ENCODE peak calls at places on chromosomes 12 and 14, in eight cellular contexts. Z, B, D, J, S, Q, X and O are unnamed samples.

GRCh38 chr12:27583057-27583797 is 59.2 kb downstream of the PPFIBP1 start:
- DNase-seq in J (no peak), S (no peak), Q (no peak), B (no peak), Z (no peak), X (no peak), D (no peak), O (no peak)

GRCh38 chr12:25855716-25856115 is 102.8 kb upstream of the RASSF8 start:
- DNase-seq in B (no peak), X (no peak), Q (no peak), Z (no peak), J (no peak), D (no peak), S (no peak), O (no peak)

GRCh38 chr12:93002278-93003054 is 73.4 kb upstream of the EEA1 start:
- DNase-seq in X (no peak), B (no peak), J (no peak), Q (no peak), Z (no peak), S (no peak), D (no peak), O (no peak)

GRCh38 chr12:17028348-17028747 is 422.4 kb upstream of the LMO3 start:
- DNase-seq in B (no peak), D (no peak), S (no peak), Q (no peak), X (no peak), Z (no peak), J (no peak), O (no peak)

GRCh38 chr14:56359245-56359644 is 220.4 kb upstream of the TMEM260 start:
- DNase-seq in B (no peak), D (no peak), S (no peak), Z (no peak), X (no peak), Q (no peak), J (no peak), O (no peak)

GRCh38 chr12:49332441-49332861 is 4.5 kb downstream of the C1QL4 start:
- DNase-seq in Z (no peak), B (no peak), X (no peak), D (no peak), S (no peak), J (no peak), Q (no peak), O (no peak)

GRCh38 chr14:94483729-94484275 is 7.8 kb upstream of the SERPINA9 start:
- DNase-seq in B (no peak), X (no peak), Z (no peak), J (no peak), D (no peak), S (no peak), Q (no peak), O (no peak)

GRCh38 chr14:65502676-65503124 is 90.2 kb downstream of the FUT8 start:
- DNase-seq in D (no peak), X (no peak), B (no peak), J (no peak), Z (no peak), Q (no peak), S (no peak), O (no peak)

GRCh38 chr14:23550131-23550826 is 1.3 kb downstream of the ZFHX2 start:
- DNase-seq in S (no peak), B (no peak), J (no peak), Z (no peak), Q (no peak), D (no peak), X (no peak), O (no peak)

GRCh38 chr12:2034633-2035420 is 18.0 kb upstream of the CACNA1C start:
- DNase-seq in B (peak), J (no peak), Z (peak), S (peak), D (peak), Q (peak), X (peak), O (peak)

GRCh38 chr14:75068294-75069020 is 984 bp upstream of the ZC2HC1C start:
- DNase-seq in X (no peak), J (no peak), Q (no peak), D (no peak), S (no peak), B (no peak), Z (no peak), O (no peak)

GRCh38 chr12:14950421-14950820 is 11.0 kb downstream of the ARHGDIB start:
- DNase-seq in Z (no peak), D (no peak), B (no peak), J (no peak), Q (no peak), S (no peak), X (no peak), O (no peak)

GRCh38 chr12:40240779-40241178 is 16.0 kb downstream of the LRRK2 start:
- DNase-seq in B (no peak), S (no peak), X (no peak), D (no peak), Q (no peak), Z (no peak), J (no peak), O (no peak)

GRCh38 chr14:35335388-35336092 is 43.4 kb downstream of the PSMA6 start:
- DNase-seq in J (no peak), B (peak), Z (no peak), Q (no peak), S (peak), D (peak), X (no peak), O (no peak)

GRCh38 chr12:54184024-54184805 is 4.6 kb downstream of the SMUG1 start:
- DNase-seq in Q (no peak), J (no peak), Z (no peak), X (no peak), D (no peak), S (no peak), B (no peak), O (no peak)

GRCh38 chr14:61570188-61570960 is 124.9 kb upstream of the HIF1A start:
- DNase-seq in B (no peak), S (no peak), Z (no peak), D (no peak), Q (no peak), J (no peak), X (no peak), O (no peak)

GRCh38 chr14:74418031-74418430 is 8.0 kb downstream of the SYNDIG1L start:
- DNase-seq in Q (no peak), J (no peak), X (no peak), B (no peak), Z (no peak), S (no peak), D (no peak), O (no peak)

GRCh38 chr14:101087614-101088394 is 184.3 kb upstream of the RTL1 start:
- DNase-seq in X (no peak), D (peak), S (no peak), Z (no peak), J (no peak), Q (no peak), B (no peak), O (peak)

GRCh38 chr14:76929927-76930326 is 98.6 kb downstream of the IRF2BPL start:
- DNase-seq in Q (no peak), D (peak), X (no peak), B (no peak), J (no peak), Z (no peak), S (no peak), O (no peak)

GRCh38 chr14:103705158-103705523 is 10.1 kb downstream of the XRCC3 start:
- DNase-seq in S (peak), Q (no peak), X (no peak), D (no peak), J (no peak), Z (no peak), B (no peak), O (no peak)

GRCh38 chr12:26280869-26281268 is 85.5 kb downstream of the SSPN start:
- DNase-seq in Z (no peak), Q (no peak), B (no peak), S (no peak), J (no peak), D (no peak), X (no peak), O (no peak)

GRCh38 chr14:71050227-71050823 is 143.1 kb downstream of the PCNX1 start:
- DNase-seq in Q (no peak), Z (no peak), S (no peak), J (no peak), B (no peak), X (no peak), D (no peak), O (no peak)

GRCh38 chr12:68792952-68793351 is 15.0 kb upstream of the MDM2 start:
- DNase-seq in D (peak), B (no peak), J (no peak), Z (no peak), Q (no peak), S (no peak), X (no peak), O (no peak)

GRCh38 chr12:202081-202731 is 11.8 kb downstream of the SLC6A12 start:
- DNase-seq in Z (no peak), J (no peak), X (no peak), Q (peak), S (no peak), B (no peak), D (no peak), O (no peak)

GRCh38 chr12:132391326-132392041 is 62.1 kb upstream of the GALNT9 start:
- DNase-seq in J (no peak), X (no peak), B (no peak), Z (no peak), D (no peak), S (no peak), Q (no peak), O (no peak)

GRCh38 chr12:90543393-90543792 is 411.6 kb downstream of the CCER1 start:
- DNase-seq in Z (no peak), Q (no peak), S (no peak), D (no peak), B (no peak), J (no peak), X (no peak), O (no peak)

GRCh38 chr12:46218509-46219095 is 50.2 kb downstream of the SLC38A1 start:
- DNase-seq in J (no peak), D (peak), Z (no peak), Q (no peak), S (no peak), X (no peak), B (no peak), O (no peak)

GRCh38 chr14:24839617-24840203 is 205.7 kb upstream of the GZMB start:
- DNase-seq in Z (no peak), B (no peak), D (peak), X (no peak), S (no peak), J (no peak), Q (no peak), O (no peak)

GRCh38 chr12:124744659-124745467 is 118.8 kb downstream of the SCARB1 start:
- DNase-seq in B (no peak), X (no peak), D (no peak), Q (no peak), S (no peak), Z (no peak), J (no peak), O (no peak)

DNA sequence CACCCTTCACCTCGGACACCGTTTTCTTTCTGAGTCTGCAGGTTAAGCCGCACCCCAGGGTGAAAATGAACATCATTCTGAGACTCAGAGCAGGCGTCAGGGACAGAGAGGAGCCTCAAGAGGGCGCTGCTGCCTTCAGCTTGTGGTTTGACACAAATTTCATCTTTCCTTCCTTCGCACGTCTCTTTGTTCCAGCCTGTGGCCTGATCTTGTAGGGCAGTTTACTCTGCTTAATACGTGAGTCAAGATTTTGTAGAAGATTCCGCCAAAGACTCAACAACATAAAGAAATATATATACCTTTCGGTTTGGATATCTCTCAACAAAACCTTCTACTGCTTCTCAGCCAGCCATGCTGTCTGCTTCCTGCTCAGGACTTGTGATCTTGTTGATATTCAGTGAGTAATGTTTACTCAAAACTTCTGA is 329.3 kb upstream of the OR4E1 start:
- DNase-seq in X (no peak), J (no peak), Z (no peak), S (no peak), D (peak), Q (no peak), B (no peak), O (no peak)
- TF ChIP-seq CTCF in X (peak), J (peak), Z (peak), S (no peak), D (no peak), Q (no peak), B (no peak), O (peak)

DNA sequence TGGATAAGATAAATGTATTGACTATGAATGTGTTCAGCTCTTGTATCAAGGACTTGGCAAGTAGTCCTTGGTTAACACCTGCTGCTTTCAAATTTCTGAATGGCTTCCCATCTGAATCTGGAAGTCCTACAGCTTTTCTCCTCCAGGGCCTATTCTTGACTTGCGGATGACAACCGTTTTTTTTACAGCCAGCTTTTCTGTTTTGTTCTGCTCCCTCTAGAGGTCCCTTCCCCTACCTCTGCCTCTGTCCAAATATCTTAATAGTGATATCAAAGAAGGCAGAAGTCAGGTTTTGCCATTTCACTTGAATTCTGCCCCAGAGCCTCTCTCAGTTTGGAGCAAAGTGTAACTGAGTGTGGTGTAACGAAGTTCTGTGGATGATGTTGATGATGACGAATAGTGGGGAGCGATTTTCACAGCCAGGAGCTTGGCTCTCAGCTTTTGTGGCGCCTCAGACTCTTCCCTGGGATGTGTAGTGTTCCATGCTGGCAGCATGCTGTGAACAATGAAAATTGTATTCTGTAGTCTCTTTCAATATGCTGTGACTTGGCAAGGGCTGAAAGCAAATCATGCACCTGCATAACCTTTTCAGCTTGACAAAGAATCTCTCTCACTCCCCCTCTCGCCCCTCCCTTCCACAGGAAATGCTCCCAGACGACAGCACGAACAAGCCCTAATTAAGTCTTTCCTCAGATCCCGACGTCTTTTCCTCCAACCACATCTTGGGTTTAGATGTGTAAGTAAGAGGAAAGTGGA is 5.0 kb upstream of the SLC4A8 start:
- DNase-seq in S (no peak), Z (no peak), B (no peak), D (no peak), J (no peak), Q (no peak), X (no peak), O (no peak)
- TF ChIP-seq CTCF in S (no peak), Z (no peak), B (no peak), D (no peak), J (peak), Q (peak), X (no peak), O (no peak)

GRCh38 chr14:96106891-96107290 is 67.7 kb downstream of the C14orf132 start:
- DNase-seq in S (no peak), B (no peak), Q (no peak), D (no peak), J (no peak), X (no peak), Z (no peak), O (no peak)

GRCh38 chr14:96105921-96106441 is 66.8 kb downstream of the C14orf132 start:
- DNase-seq in Q (peak), S (no peak), B (peak), D (peak), J (no peak), Z (no peak), X (no peak), O (no peak)

GRCh38 chr14:96108911-96109310 is 69.7 kb downstream of the C14orf132 start:
- DNase-seq in D (no peak), J (no peak), S (no peak), Z (no peak), B (no peak), X (no peak), Q (no peak), O (no peak)

GRCh38 chr14:96109956-96110355 is 70.8 kb downstream of the C14orf132 start:
- DNase-seq in X (no peak), Q (no peak), B (no peak), Z (no peak), D (no peak), S (no peak), J (no peak), O (no peak)

DNA sequence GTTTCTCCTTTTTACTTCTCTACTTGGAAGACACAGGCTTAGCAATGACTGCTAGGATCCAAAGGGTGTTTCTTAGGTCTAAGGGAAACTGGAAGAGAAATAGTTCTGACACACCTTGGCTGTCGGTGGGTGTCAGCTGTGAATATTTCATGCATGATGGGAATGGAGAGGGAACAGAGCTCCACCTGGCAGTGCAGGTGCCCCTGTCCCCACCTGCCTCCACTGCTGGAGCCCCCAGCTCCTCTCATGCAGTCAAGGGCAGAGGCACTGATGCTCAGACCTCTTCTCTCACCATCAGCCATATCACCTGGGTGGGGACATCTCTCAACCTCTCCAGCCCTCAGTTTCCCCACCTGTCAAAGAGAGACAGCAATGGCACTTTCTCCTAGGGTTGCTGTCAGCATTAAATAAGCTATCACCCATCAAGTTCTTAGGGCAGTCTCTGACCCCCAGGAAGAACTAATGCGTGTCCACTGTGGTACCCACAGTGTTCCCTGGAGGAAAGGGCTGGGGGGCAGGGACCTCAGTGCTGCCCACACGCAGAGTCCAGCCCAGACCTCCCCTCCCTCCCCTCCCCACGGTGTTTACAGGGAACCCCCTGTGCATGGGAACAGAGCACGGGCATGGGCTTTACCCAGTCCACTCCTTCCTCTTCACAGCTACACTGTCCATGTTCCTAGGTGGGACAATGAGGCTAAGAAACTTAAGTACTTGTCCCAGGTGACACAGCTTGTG is 69.1 kb downstream of the C14orf132 start:
- DNase-seq in X (no peak), J (no peak), B (no peak), S (no peak), Q (no peak), D (no peak), Z (no peak), O (no peak)
- TF ChIP-seq CTCF in X (no peak), J (no peak), B (no peak), S (no peak), Q (no peak), D (no peak), Z (no peak), O (no peak)

GRCh38 chr12:113867258-113867657 is 98.9 kb downstream of the RBM19 start:
- DNase-seq in J (no peak), S (no peak), Z (no peak), D (no peak), B (no peak), Q (no peak), X (no peak), O (no peak)
- TF ChIP-seq CTCF in J (peak), S (no peak), Z (no peak), D (no peak), B (no peak), Q (no peak), X (peak), O (no peak)

GRCh38 chr12:118033902-118034301 is 17.4 kb downstream of the RFC5 start:
- DNase-seq in Z (no peak), J (no peak), S (no peak), Q (no peak), D (no peak), B (no peak), X (no peak), O (no peak)

GRCh38 chr12:118036672-118037411 is 20.3 kb downstream of the RFC5 start:
- DNase-seq in D (no peak), S (no peak), X (no peak), Z (no peak), Q (no peak), J (no peak), B (no peak), O (no peak)

GRCh38 chr12:118033331-118033730 is 16.8 kb downstream of the RFC5 start:
- DNase-seq in D (no peak), S (no peak), B (no peak), Q (no peak), X (no peak), Z (no peak), J (no peak), O (no peak)

GRCh38 chr12:118035194-118036041 is 18.9 kb downstream of the RFC5 start:
- DNase-seq in Z (no peak), Q (no peak), B (no peak), J (peak), X (no peak), S (no peak), D (peak), O (no peak)

DNA sequence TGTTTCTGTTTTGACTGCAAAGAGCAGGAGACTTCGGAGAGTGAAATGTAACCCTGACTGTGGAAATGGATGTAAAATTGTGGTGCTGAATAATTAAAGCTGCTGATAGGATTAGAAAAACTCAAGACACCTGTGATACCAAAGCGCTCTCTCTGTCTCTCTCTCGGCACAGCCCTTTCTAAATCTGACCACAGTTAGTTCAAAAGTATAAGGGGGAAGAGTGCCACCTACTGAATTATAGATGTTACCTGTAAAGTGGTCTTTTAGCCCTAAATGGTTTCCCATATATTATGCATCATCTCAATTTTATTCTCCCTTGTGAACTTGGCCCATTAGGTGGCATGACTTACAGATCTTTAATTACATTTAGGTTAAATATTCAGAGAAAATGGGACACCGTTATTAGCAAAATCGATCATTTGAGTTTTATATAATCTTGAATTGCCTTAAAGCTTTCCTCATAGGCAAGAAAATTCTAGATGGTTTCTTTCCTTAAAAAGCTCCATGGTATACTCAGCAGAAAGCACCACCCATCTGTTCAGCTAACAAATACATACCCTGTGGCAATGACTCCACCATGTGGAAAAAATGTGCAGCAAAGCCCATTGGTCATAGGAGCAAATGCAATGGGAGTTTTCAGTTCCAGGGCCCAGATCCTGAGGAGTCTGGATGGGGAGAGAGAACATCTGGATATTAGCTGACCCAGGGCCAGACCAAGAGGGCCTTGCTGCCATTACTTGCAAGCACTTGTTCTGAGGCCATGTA is 18.1 kb downstream of the RFC5 start:
- DNase-seq in J (peak), X (no peak), Q (no peak), B (peak), S (no peak), D (peak), Z (no peak), O (no peak)
- TF ChIP-seq CTCF in J (peak), X (peak), Q (peak), B (peak), S (no peak), D (peak), Z (no peak), O (no peak)

GRCh38 chr12:82757059-82757458 is 70.4 kb downstream of the TMTC2 start:
- DNase-seq in B (no peak), S (no peak), X (no peak), Z (no peak), Q (no peak), J (no peak), D (no peak), O (no peak)

GRCh38 chr12:82756303-82756702 is 69.6 kb downstream of the TMTC2 start:
- DNase-seq in Z (no peak), X (no peak), J (no peak), S (no peak), Q (no peak), D (no peak), B (no peak), O (no peak)

GRCh38 chr12:82758743-82759142 is 72.0 kb downstream of the TMTC2 start:
- DNase-seq in J (no peak), Z (no peak), D (no peak), X (no peak), B (no peak), Q (no peak), S (no peak), O (no peak)

GRCh38 chr12:82757611-82758010 is 70.9 kb downstream of the TMTC2 start:
- DNase-seq in Z (no peak), X (no peak), S (no peak), Q (no peak), B (no peak), D (no peak), J (no peak), O (no peak)

GRCh38 chr12:82760423-82760822 is 73.7 kb downstream of the TMTC2 start:
- DNase-seq in J (no peak), X (no peak), D (no peak), B (no peak), S (no peak), Z (no peak), Q (no peak), O (no peak)
- TF ChIP-seq CTCF in J (no peak), X (no peak), D (no peak), B (no peak), S (no peak), Z (no peak), Q (no peak), O (no peak)